ENCODE peak calls at places on chromosomes 13 and 19, in four cellular contexts. One of them, this sample, is unnamed.

GRCh38 chr13:33251131-33251629 is 34.4 kb downstream of the STARD13 start:
- DNase-seq in GM20000: peak
- DNase-seq in fibroblast of mammary gland: peak
- DNase-seq in Right ventricle myocardium superior: no peak
- DNase-seq in this sample: peak

GRCh38 chr13:96499646-96500045 is 409.7 kb downstream of the HS6ST3 start:
- DNase-seq in GM20000: no peak
- DNase-seq in fibroblast of mammary gland: peak
- DNase-seq in Right ventricle myocardium superior: peak
- DNase-seq in this sample: no peak

GRCh38 chr13:99313473-99313872 is 6.3 kb upstream of the GPR183 start:
- DNase-seq in GM20000: no peak
- DNase-seq in fibroblast of mammary gland: no peak
- DNase-seq in Right ventricle myocardium superior: no peak
- DNase-seq in this sample: no peak

GRCh38 chr13:46288570-46289259 is 77.0 kb downstream of the LRRC63 start:
- DNase-seq in GM20000: peak
- DNase-seq in fibroblast of mammary gland: peak
- DNase-seq in Right ventricle myocardium superior: no peak
- DNase-seq in this sample: peak

GRCh38 chr19:17125728-17126677 is 50.4 kb downstream of the MYO9B start:
- DNase-seq in GM20000: peak
- DNase-seq in fibroblast of mammary gland: peak
- DNase-seq in Right ventricle myocardium superior: peak
- DNase-seq in this sample: peak

GRCh38 chr13:53758946-53759345 is 730.3 kb downstream of the OLFM4 start:
- DNase-seq in GM20000: no peak
- DNase-seq in fibroblast of mammary gland: no peak
- DNase-seq in Right ventricle myocardium superior: no peak
- DNase-seq in this sample: no peak

GRCh38 chr13:76129305-76130040 is 493.3 kb downstream of the LMO7 start:
- DNase-seq in GM20000: no peak
- DNase-seq in fibroblast of mammary gland: no peak
- DNase-seq in Right ventricle myocardium superior: no peak
- DNase-seq in this sample: no peak

GRCh38 chr19:52535831-52536800 is 8.6 kb downstream of the ZNF808 start:
- DNase-seq in GM20000: peak
- DNase-seq in fibroblast of mammary gland: peak
- DNase-seq in Right ventricle myocardium superior: peak
- DNase-seq in this sample: peak

GRCh38 chr13:111346281-111346680 is 25.8 kb downstream of the TEX29 start:
- DNase-seq in GM20000: no peak
- DNase-seq in fibroblast of mammary gland: no peak
- DNase-seq in Right ventricle myocardium superior: peak
- DNase-seq in this sample: no peak

GRCh38 chr19:57241181-57241580 is 749 bp downstream of the ZNF805 start:
- DNase-seq in GM20000: no peak
- DNase-seq in fibroblast of mammary gland: peak
- DNase-seq in Right ventricle myocardium superior: no peak
- DNase-seq in this sample: no peak

GRCh38 chr13:43492281-43492680 is 294.5 kb downstream of the ENOX1 start:
- DNase-seq in GM20000: no peak
- DNase-seq in fibroblast of mammary gland: no peak
- DNase-seq in Right ventricle myocardium superior: no peak
- DNase-seq in this sample: no peak

GRCh38 chr13:102191951-102192461 is 209.8 kb downstream of the FGF14 start:
- DNase-seq in GM20000: no peak
- DNase-seq in fibroblast of mammary gland: peak
- DNase-seq in Right ventricle myocardium superior: no peak
- DNase-seq in this sample: no peak

GRCh38 chr19:2333807-2334211 is 5.3 kb downstream of the SPPL2B start:
- DNase-seq in GM20000: no peak
- DNase-seq in fibroblast of mammary gland: no peak
- DNase-seq in Right ventricle myocardium superior: no peak
- DNase-seq in this sample: no peak

GRCh38 chr13:64273780-64274179 is 2858.1 kb upstream of the PCDH20 start:
- DNase-seq in GM20000: no peak
- DNase-seq in fibroblast of mammary gland: no peak
- DNase-seq in Right ventricle myocardium superior: no peak
- DNase-seq in this sample: no peak

GRCh38 chr19:12936582-12936981 is 1.8 kb upstream of the CALR start:
- DNase-seq in GM20000: no peak
- DNase-seq in fibroblast of mammary gland: no peak
- DNase-seq in Right ventricle myocardium superior: no peak
- DNase-seq in this sample: no peak